ENCODE peak calls at places on chromosome 5, in five cellular contexts. F, D, A, X and C are unnamed samples.

GRCh38 chr5:1931590-1932138 is 48.9 kb upstream of the IRX4 start:
- DNase-seq in F (no peak), D (peak), A (no peak), X (no peak), C (no peak)

GRCh38 chr5:169795311-169795710 is 158.2 kb downstream of the DOCK2 start:
- DNase-seq in F (peak), D (no peak), A (no peak), X (no peak), C (no peak)

GRCh38 chr5:121257621-121258020 is 594.1 kb upstream of the FTMT start:
- DNase-seq in F (no peak), D (no peak), A (no peak), X (no peak), C (no peak)

GRCh38 chr5:145936401-145937131 is at the start of gene SH3RF2:
- DNase-seq in F (peak), D (peak), A (no peak), X (peak), C (no peak)

GRCh38 chr5:16456103-16456832 is 9.3 kb downstream of the ZNF622 start:
- DNase-seq in F (peak), D (no peak), A (peak), X (peak), C (no peak)

GRCh38 chr5:1445895-1446601 is 808 bp upstream of the SLC6A3 start:
- DNase-seq in F (no peak), D (no peak), A (no peak), X (no peak), C (no peak)

GRCh38 chr5:173010547-173011464 is 27.2 kb downstream of the ATP6V0E1 start:
- DNase-seq in F (no peak), D (no peak), A (no peak), X (peak), C (peak)

GRCh38 chr5:147509710-147510651 is at the start of gene DPYSL3:
- DNase-seq in F (peak), D (peak), A (peak), X (peak), C (peak)

GRCh38 chr5:22710660-22711059 is 142.5 kb downstream of the CDH12 start:
- DNase-seq in F (no peak), D (no peak), A (no peak), X (no peak), C (no peak)

GRCh38 chr5:181242031-181242451 is 1.7 kb downstream of the RACK1 start:
- DNase-seq in F (no peak), D (no peak), A (no peak), X (no peak), C (no peak)

GRCh38 chr5:109706065-109706464 is 16.3 kb downstream of the MAN2A1 start:
- DNase-seq in F (no peak), D (no peak), A (no peak), X (no peak), C (no peak)

GRCh38 chr5:173643964-173644363 is 27.5 kb upstream of the BOD1 start:
- DNase-seq in F (no peak), D (peak), A (peak), X (no peak), C (peak)

GRCh38 chr5:56829137-56829536 is 13.8 kb downstream of the MAP3K1 start:
- DNase-seq in F (no peak), D (no peak), A (no peak), X (no peak), C (no peak)

GRCh38 chr5:150289551-150290390 is at the start of gene CAMK2A:
- DNase-seq in F (no peak), D (peak), A (no peak), X (no peak), C (no peak)

GRCh38 chr5:94422819-94423218 is 195.6 kb downstream of the KIAA0825 start:
- DNase-seq in F (no peak), D (no peak), A (no peak), X (no peak), C (no peak)

GRCh38 chr5:23302438-23302837 is 205.0 kb upstream of the PRDM9 start:
- DNase-seq in F (no peak), D (no peak), A (no peak), X (no peak), C (no peak)

GRCh38 chr5:50966986-50967385 is 300.5 kb downstream of the PARP8 start:
- DNase-seq in F (no peak), D (no peak), A (peak), X (no peak), C (no peak)